ENCODE peak calls at places on chromosomes 3 and 15, in seven cellular contexts. B is epithelial cell of esophagus, E is kidney epithelial cell, F is GM10248, U is hepatocyte, W is sigmoid colon, K is Panc1. T is an unnamed sample.

GRCh38 chr15:37095197-37095992 is 5.0 kb downstream of the MEIS2 start:
- DNase-seq in B (no peak), E (no peak), F (no peak), U (peak; percentile 20), W (no peak), K (no peak), T (no peak)

GRCh38 chr15:48833526-48833925 is 22.7 kb upstream of the CEP152 start:
- DNase-seq in B (no peak), E (no peak), F (no peak), U (no peak), W (no peak), K (no peak), T (no peak)

GRCh38 chr3:183518446-183519185 is 36.9 kb downstream of the KLHL6 start:
- DNase-seq in B (peak; percentile 39), E (no peak), F (no peak), U (no peak), W (no peak), K (no peak), T (no peak)

GRCh38 chr3:138898301-138898700 is 48.6 kb downstream of the FOXL2 start:
- DNase-seq in B (no peak), E (no peak), F (no peak), U (no peak), W (no peak), K (no peak), T (no peak)

GRCh38 chr15:25022233-25022632 is 67.4 kb downstream of the SNRPN start:
- DNase-seq in B (peak; percentile 15), E (peak; percentile 1), F (no peak), U (no peak), W (no peak), K (no peak), T (no peak)

GRCh38 chr3:115415246-115415645 is 208.1 kb upstream of the GAP43 start:
- DNase-seq in B (no peak), E (no peak), F (no peak), U (no peak), W (no peak), K (no peak), T (no peak)

GRCh38 chr3:128483657-128484403 is 9.2 kb downstream of the GATA2 start:
- DNase-seq in B (no peak), E (no peak), F (no peak), U (no peak), W (no peak), K (no peak), T (no peak)

GRCh38 chr3:129162729-129163579 is 2.1 kb upstream of the ISY1 start:
- DNase-seq in B (no peak), E (no peak), F (no peak), U (no peak), W (no peak), K (no peak), T (peak; percentile 30)

GRCh38 chr15:62658498-62658897 is 384.0 kb upstream of the TPM1 start:
- DNase-seq in B (peak; percentile 19), E (no peak), F (peak; percentile 23), U (no peak), W (no peak), K (no peak), T (no peak)

GRCh38 chr3:35565048-35565447 is 74.3 kb upstream of the ARPP21 start:
- DNase-seq in B (no peak), E (no peak), F (no peak), U (no peak), W (no peak), K (no peak), T (no peak)

GRCh38 chr3:57292895-57293526 is 526 bp upstream of the ASB14 start:
- DNase-seq in B (no peak), E (no peak), F (no peak), U (no peak), W (no peak), K (no peak), T (no peak)

GRCh38 chr3:57292159-57292894 is at the start of gene ASB14:
- DNase-seq in B (no peak), E (no peak), F (no peak), U (no peak), W (no peak), K (no peak), T (no peak)

DNA sequence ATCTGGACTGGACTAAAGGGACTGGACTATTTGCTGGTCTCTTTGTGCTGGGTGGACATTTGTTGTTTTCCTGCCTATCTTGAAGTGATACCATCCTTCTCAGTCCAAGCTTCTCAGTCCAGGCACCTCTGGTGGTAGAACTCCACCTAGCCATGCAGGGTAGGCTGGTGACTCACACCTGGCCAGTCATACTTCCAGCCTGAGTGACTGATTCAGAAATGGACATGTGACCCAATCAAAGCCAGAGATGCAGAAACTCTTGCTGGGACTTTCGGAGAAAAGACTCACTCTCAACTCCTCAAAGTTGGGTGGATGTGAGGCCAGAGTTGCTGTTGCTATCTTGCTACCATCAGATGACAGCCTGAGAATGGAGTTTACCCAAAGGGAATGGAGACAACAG is 5.6 kb upstream of the ASB14 start:
- DNase-seq in B (peak; percentile 90), E (peak; percentile 59), F (no peak), U (peak; percentile 49), W (no peak), K (peak; percentile 22), T (peak; percentile 67)
- TF ChIP-seq CTCF in B (peak; percentile 47), E (peak; percentile 21), F (no peak), U (no peak), W (no peak), K (no peak), T (no peak)

DNA sequence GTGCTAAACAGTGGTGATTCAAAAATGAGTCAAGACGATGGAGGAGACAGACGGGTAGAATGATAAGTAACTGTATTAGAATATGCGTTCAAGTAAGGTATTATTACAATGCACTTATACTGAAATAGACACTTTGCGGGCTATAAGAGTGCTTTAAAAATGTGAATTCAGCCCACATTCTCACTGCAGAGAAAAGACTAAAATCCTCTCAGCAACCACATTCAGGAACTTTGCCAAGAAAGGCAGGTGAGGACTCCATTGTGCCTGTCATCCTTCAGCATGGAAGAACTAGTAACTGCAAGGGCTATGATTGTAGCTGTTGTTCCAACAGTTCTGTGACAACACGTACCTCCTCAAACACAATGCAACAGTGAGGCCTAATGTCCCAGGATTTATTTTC is 272.0 kb downstream of the RORA start:
- DNase-seq in B (no peak), E (no peak), F (no peak), U (no peak), W (no peak), K (no peak), T (no peak)
- TF ChIP-seq CTCF in B (no peak), E (no peak), F (no peak), U (no peak), W (no peak), K (no peak), T (no peak)

DNA sequence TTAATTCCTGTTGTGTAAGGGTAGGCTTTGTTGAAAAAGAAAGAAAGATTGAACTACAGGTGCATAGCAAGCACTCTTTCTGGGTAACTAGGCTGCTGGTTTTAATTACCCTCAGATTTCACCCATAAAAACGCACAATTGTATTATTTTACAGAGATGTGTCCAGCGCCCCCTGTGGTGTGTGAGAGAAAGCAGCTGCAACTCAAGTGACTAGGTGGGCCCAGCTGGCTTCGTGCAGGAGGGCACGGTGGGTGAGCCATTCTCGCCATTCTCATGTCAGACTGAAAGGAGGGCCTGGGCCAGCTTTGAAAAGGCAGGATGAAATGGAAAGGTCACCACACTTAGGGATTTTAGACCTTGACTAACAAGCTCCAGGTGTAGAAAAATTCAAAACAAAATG is 122.6 kb downstream of the LRIG1 start:
- DNase-seq in B (peak; percentile 29), E (no peak), F (peak; percentile 42), U (no peak), W (peak; percentile 62), K (no peak), T (no peak)
- TF ChIP-seq CTCF in B (peak; percentile 62), E (peak; percentile 54), F (no peak), U (peak; percentile 39), W (no peak), K (peak; percentile 65), T (peak; percentile 32)

DNA sequence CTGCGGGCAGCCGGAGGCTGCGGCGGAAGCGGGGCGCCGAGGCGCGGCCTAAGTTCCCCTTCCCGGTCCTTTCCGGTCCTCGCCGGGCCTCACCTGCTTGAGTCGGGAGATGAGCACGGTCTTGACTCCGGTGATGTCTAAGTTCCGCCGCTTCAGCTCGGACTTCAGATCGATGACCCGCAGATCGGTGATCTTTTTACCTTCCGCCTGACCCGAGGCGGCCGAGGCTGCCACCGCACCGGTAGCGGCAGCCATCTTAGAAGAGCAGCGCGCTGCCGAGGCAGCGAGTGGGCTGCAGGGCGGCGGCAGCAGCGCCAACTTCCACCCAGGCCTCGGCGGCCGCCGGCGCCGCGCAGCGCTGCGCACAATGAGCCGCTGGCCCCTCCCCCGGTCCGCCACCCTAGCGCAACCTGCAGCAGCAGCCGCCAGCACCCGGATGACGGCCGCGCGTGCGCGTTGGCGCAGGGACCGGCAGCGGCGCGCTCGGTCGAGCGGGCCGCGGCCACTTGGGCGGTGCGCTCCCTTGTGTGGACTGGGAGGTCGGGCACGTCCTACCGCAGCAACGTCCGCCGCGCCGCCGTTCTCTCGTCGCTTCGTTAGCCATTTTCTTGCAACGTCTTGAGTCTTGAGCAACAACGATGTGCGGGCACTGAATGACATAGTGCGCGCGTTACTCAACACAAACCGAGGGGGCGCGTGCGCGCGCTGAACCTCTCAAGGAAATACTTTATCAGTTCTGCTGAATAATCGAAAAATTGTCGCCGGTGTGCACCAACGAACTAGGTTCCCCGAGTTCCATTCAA is at the start of gene SLTM:
- DNase-seq in B (peak; percentile 96), E (peak; percentile 81), F (peak; percentile 94), U (peak; percentile 98), W (peak; percentile 97), K (peak; percentile 76), T (peak; percentile 97)
- TF ChIP-seq CTCF in B (peak; percentile 32), E (peak; percentile 22), F (no peak), U (peak; percentile 23), W (peak; percentile 36), K (no peak), T (peak; percentile 44)